ENCODE peak calls at places on chromosome 16, in eight cellular contexts. T is mammary epithelial cell; C is activated naive CD4-positive, alpha-beta T cell; Q is choroid plexus epithelial cell; R is heart right ventricle; B is naive B cell; Z is activated CD8-positive, alpha-beta memory T cell treated with anti-CD3 and anti-CD28 coated beads for 48 hours; L is T-helper 9 cell. P is an unnamed sample.

GRCh38 chr16:87636050-87636684 is 33.9 kb downstream of the JPH3 start:
- DNase-seq in R (peak), B (peak), L (peak), T (peak), Q (peak), Z (peak), C (peak), P (peak)

GRCh38 chr16:71637398-71637797 is 11.4 kb downstream of the MARVELD3 start:
- DNase-seq in Z (no peak), T (no peak), R (no peak), B (no peak), Q (peak), C (no peak), L (no peak), P (no peak)

GRCh38 chr16:88375236-88376052 is 7.3 kb upstream of the ZNF469 start:
- DNase-seq in T (no peak), Z (no peak), L (no peak), R (no peak), C (no peak), Q (no peak), B (no peak), P (no peak)

GRCh38 chr16:85075236-85075924 is 36.9 kb downstream of the CIBAR2 start:
- DNase-seq in R (no peak), B (no peak), Z (no peak), T (no peak), Q (peak), C (no peak), L (no peak), P (no peak)

GRCh38 chr16:11949527-11949926 is 7.7 kb upstream of the NPIPB2 start:
- DNase-seq in C (no peak), R (no peak), Q (peak), T (peak), B (peak), L (no peak), Z (no peak), P (no peak)

GRCh38 chr16:76226011-76226410 is 51.2 kb upstream of the CNTNAP4 start:
- DNase-seq in T (no peak), C (no peak), L (no peak), R (no peak), Z (no peak), Q (no peak), B (no peak), P (no peak)

GRCh38 chr16:12002447-12003006 is 26.0 kb downstream of the SNX29 start:
- DNase-seq in C (no peak), R (no peak), B (no peak), L (no peak), Z (no peak), T (no peak), Q (peak), P (no peak)

GRCh38 chr16:87734644-87735043 is 31.1 kb downstream of the KLHDC4 start:
- DNase-seq in R (no peak), L (no peak), B (no peak), Z (no peak), T (no peak), Q (no peak), C (no peak), P (no peak)

GRCh38 chr16:89708481-89708931 is 7.0 kb upstream of the SPATA2L start:
- DNase-seq in Z (no peak), C (no peak), L (no peak), R (no peak), B (no peak), T (no peak), Q (no peak), P (no peak)

GRCh38 chr16:89436362-89436761 is 54.0 kb downstream of the ANKRD11 start:
- DNase-seq in B (no peak), R (no peak), C (no peak), T (no peak), Q (no peak), L (no peak), Z (no peak), P (no peak)

GRCh38 chr16:787978-788398 is at the start of gene RPUSD1:
- DNase-seq in R (no peak), C (no peak), Q (no peak), T (no peak), Z (no peak), B (no peak), L (no peak), P (no peak)

GRCh38 chr16:65919116-65919515 is 447.4 kb upstream of the CDH5 start:
- DNase-seq in R (no peak), T (no peak), C (no peak), Q (no peak), L (no peak), B (no peak), Z (no peak), P (no peak)

GRCh38 chr16:80899804-80900592 is 95.6 kb upstream of the CDYL2 start:
- DNase-seq in Q (peak), R (peak), L (no peak), Z (no peak), T (peak), B (no peak), C (no peak), P (peak)

GRCh38 chr16:15642557-15643452 is at the start of gene MARF1:
- DNase-seq in R (peak), C (peak), B (peak), Q (peak), T (peak), Z (peak), L (peak), P (peak)

P was measured in epithelial cell of prostate.